ENCODE peak calls at places on chromosomes 16 and 17, in nine cellular contexts. One of them, this sample, is unnamed.

GRCh38 chr17:76145231-76146052 is 4.4 kb upstream of the FOXJ1 start:
- DNase-seq in progenitor cell of endocrine pancreas: no peak
- DNase-seq in fibroblast of pulmonary artery: no peak
- DNase-seq in heart right ventricle: no peak
- DNase-seq in epithelial cell of prostate: no peak
- DNase-seq in IMR-90: no peak
- DNase-seq in endothelial cell: no peak
- DNase-seq in Right ventricle myocardium superior: no peak
- DNase-seq in stimulated activated CD8-positive, alpha-beta memory T cell treated with anti-CD3 and anti-CD28 coated beads, Interleukin-15, amount 100 ng/mL, for 4 hours: peak
- DNase-seq in this sample: no peak

GRCh38 chr17:20999841-21000532 is 42.8 kb downstream of the USP22 start:
- DNase-seq in progenitor cell of endocrine pancreas: no peak
- DNase-seq in fibroblast of pulmonary artery: no peak
- DNase-seq in heart right ventricle: no peak
- DNase-seq in epithelial cell of prostate: no peak
- DNase-seq in IMR-90: no peak
- DNase-seq in endothelial cell: no peak
- DNase-seq in Right ventricle myocardium superior: no peak
- DNase-seq in stimulated activated CD8-positive, alpha-beta memory T cell treated with anti-CD3 and anti-CD28 coated beads, Interleukin-15, amount 100 ng/mL, for 4 hours: no peak
- DNase-seq in this sample: no peak

GRCh38 chr17:69857412-69857835 is 217.6 kb upstream of the KCNJ16 start:
- DNase-seq in progenitor cell of endocrine pancreas: no peak
- DNase-seq in fibroblast of pulmonary artery: peak
- DNase-seq in heart right ventricle: no peak
- DNase-seq in epithelial cell of prostate: peak
- DNase-seq in IMR-90: peak
- DNase-seq in endothelial cell: no peak
- DNase-seq in Right ventricle myocardium superior: no peak
- DNase-seq in stimulated activated CD8-positive, alpha-beta memory T cell treated with anti-CD3 and anti-CD28 coated beads, Interleukin-15, amount 100 ng/mL, for 4 hours: no peak
- DNase-seq in this sample: peak

GRCh38 chr16:14658063-14658462 is 25.3 kb downstream of the BFAR start:
- DNase-seq in progenitor cell of endocrine pancreas: no peak
- DNase-seq in fibroblast of pulmonary artery: peak
- DNase-seq in heart right ventricle: no peak
- DNase-seq in epithelial cell of prostate: no peak
- DNase-seq in IMR-90: no peak
- DNase-seq in endothelial cell: no peak
- DNase-seq in Right ventricle myocardium superior: no peak
- DNase-seq in stimulated activated CD8-positive, alpha-beta memory T cell treated with anti-CD3 and anti-CD28 coated beads, Interleukin-15, amount 100 ng/mL, for 4 hours: no peak
- DNase-seq in this sample: no peak

GRCh38 chr17:64054304-64054703 is 33.9 kb upstream of the ICAM2 start:
- DNase-seq in progenitor cell of endocrine pancreas: no peak
- DNase-seq in fibroblast of pulmonary artery: no peak
- DNase-seq in heart right ventricle: no peak
- DNase-seq in epithelial cell of prostate: no peak
- DNase-seq in IMR-90: no peak
- DNase-seq in endothelial cell: no peak
- DNase-seq in Right ventricle myocardium superior: no peak
- DNase-seq in stimulated activated CD8-positive, alpha-beta memory T cell treated with anti-CD3 and anti-CD28 coated beads, Interleukin-15, amount 100 ng/mL, for 4 hours: no peak
- DNase-seq in this sample: no peak

GRCh38 chr17:55426851-55427586 is 5.4 kb upstream of the MMD start:
- DNase-seq in progenitor cell of endocrine pancreas: no peak
- DNase-seq in fibroblast of pulmonary artery: peak
- DNase-seq in heart right ventricle: no peak
- DNase-seq in epithelial cell of prostate: no peak
- DNase-seq in IMR-90: peak
- DNase-seq in endothelial cell: no peak
- DNase-seq in Right ventricle myocardium superior: no peak
- DNase-seq in stimulated activated CD8-positive, alpha-beta memory T cell treated with anti-CD3 and anti-CD28 coated beads, Interleukin-15, amount 100 ng/mL, for 4 hours: no peak
- DNase-seq in this sample: no peak

GRCh38 chr17:61412860-61413653 is 13.4 kb downstream of the TBX2 start:
- DNase-seq in progenitor cell of endocrine pancreas: no peak
- DNase-seq in fibroblast of pulmonary artery: no peak
- DNase-seq in heart right ventricle: peak
- DNase-seq in epithelial cell of prostate: no peak
- DNase-seq in IMR-90: no peak
- DNase-seq in endothelial cell: no peak
- DNase-seq in Right ventricle myocardium superior: peak
- DNase-seq in stimulated activated CD8-positive, alpha-beta memory T cell treated with anti-CD3 and anti-CD28 coated beads, Interleukin-15, amount 100 ng/mL, for 4 hours: no peak
- DNase-seq in this sample: no peak

GRCh38 chr17:47778184-47778635 is 43.4 kb downstream of the OSBPL7 start:
- DNase-seq in progenitor cell of endocrine pancreas: no peak
- DNase-seq in fibroblast of pulmonary artery: no peak
- DNase-seq in heart right ventricle: no peak
- DNase-seq in epithelial cell of prostate: no peak
- DNase-seq in IMR-90: no peak
- DNase-seq in endothelial cell: no peak
- DNase-seq in Right ventricle myocardium superior: no peak
- DNase-seq in stimulated activated CD8-positive, alpha-beta memory T cell treated with anti-CD3 and anti-CD28 coated beads, Interleukin-15, amount 100 ng/mL, for 4 hours: no peak
- DNase-seq in this sample: no peak

GRCh38 chr17:40303009-40303657 is 5.8 kb upstream of the RARA start:
- DNase-seq in progenitor cell of endocrine pancreas: no peak
- DNase-seq in fibroblast of pulmonary artery: peak
- DNase-seq in heart right ventricle: peak
- DNase-seq in epithelial cell of prostate: no peak
- DNase-seq in IMR-90: peak
- DNase-seq in endothelial cell: peak
- DNase-seq in Right ventricle myocardium superior: no peak
- DNase-seq in stimulated activated CD8-positive, alpha-beta memory T cell treated with anti-CD3 and anti-CD28 coated beads, Interleukin-15, amount 100 ng/mL, for 4 hours: no peak
- DNase-seq in this sample: no peak

GRCh38 chr17:82440377-82440981 is 10.1 kb downstream of the CYBC1 start:
- DNase-seq in progenitor cell of endocrine pancreas: no peak
- DNase-seq in fibroblast of pulmonary artery: no peak
- DNase-seq in heart right ventricle: no peak
- DNase-seq in epithelial cell of prostate: no peak
- DNase-seq in IMR-90: no peak
- DNase-seq in endothelial cell: no peak
- DNase-seq in Right ventricle myocardium superior: no peak
- DNase-seq in stimulated activated CD8-positive, alpha-beta memory T cell treated with anti-CD3 and anti-CD28 coated beads, Interleukin-15, amount 100 ng/mL, for 4 hours: no peak
- DNase-seq in this sample: no peak

GRCh38 chr17:8223356-8224063 is 13.1 kb upstream of the AURKB start:
- DNase-seq in progenitor cell of endocrine pancreas: peak
- DNase-seq in fibroblast of pulmonary artery: peak
- DNase-seq in heart right ventricle: peak
- DNase-seq in epithelial cell of prostate: no peak
- DNase-seq in IMR-90: peak
- DNase-seq in endothelial cell: peak
- DNase-seq in Right ventricle myocardium superior: peak
- DNase-seq in stimulated activated CD8-positive, alpha-beta memory T cell treated with anti-CD3 and anti-CD28 coated beads, Interleukin-15, amount 100 ng/mL, for 4 hours: no peak
- DNase-seq in this sample: no peak

GRCh38 chr16:2471653-2472487 is 773 bp downstream of the NTN3 start:
- DNase-seq in progenitor cell of endocrine pancreas: no peak
- DNase-seq in fibroblast of pulmonary artery: no peak
- DNase-seq in heart right ventricle: no peak
- DNase-seq in epithelial cell of prostate: no peak
- DNase-seq in IMR-90: no peak
- DNase-seq in endothelial cell: no peak
- DNase-seq in Right ventricle myocardium superior: no peak
- DNase-seq in stimulated activated CD8-positive, alpha-beta memory T cell treated with anti-CD3 and anti-CD28 coated beads, Interleukin-15, amount 100 ng/mL, for 4 hours: no peak
- DNase-seq in this sample: no peak

GRCh38 chr17:76276461-76277299 is 11.5 kb downstream of the UBALD2 start:
- DNase-seq in progenitor cell of endocrine pancreas: no peak
- DNase-seq in fibroblast of pulmonary artery: no peak
- DNase-seq in heart right ventricle: no peak
- DNase-seq in epithelial cell of prostate: no peak
- DNase-seq in IMR-90: peak
- DNase-seq in endothelial cell: no peak
- DNase-seq in Right ventricle myocardium superior: no peak
- DNase-seq in stimulated activated CD8-positive, alpha-beta memory T cell treated with anti-CD3 and anti-CD28 coated beads, Interleukin-15, amount 100 ng/mL, for 4 hours: no peak
- DNase-seq in this sample: no peak

GRCh38 chr17:63764701-63765100 is 8.7 kb downstream of the CCDC47 start:
- DNase-seq in progenitor cell of endocrine pancreas: no peak
- DNase-seq in fibroblast of pulmonary artery: no peak
- DNase-seq in heart right ventricle: no peak
- DNase-seq in epithelial cell of prostate: no peak
- DNase-seq in IMR-90: no peak
- DNase-seq in endothelial cell: no peak
- DNase-seq in Right ventricle myocardium superior: no peak
- DNase-seq in stimulated activated CD8-positive, alpha-beta memory T cell treated with anti-CD3 and anti-CD28 coated beads, Interleukin-15, amount 100 ng/mL, for 4 hours: no peak
- DNase-seq in this sample: no peak

GRCh38 chr17:28379814-28380571 is 8.5 kb downstream of the SARM1 start:
- DNase-seq in progenitor cell of endocrine pancreas: no peak
- DNase-seq in fibroblast of pulmonary artery: peak
- DNase-seq in heart right ventricle: no peak
- DNase-seq in epithelial cell of prostate: peak
- DNase-seq in IMR-90: peak
- DNase-seq in endothelial cell: peak
- DNase-seq in Right ventricle myocardium superior: no peak
- DNase-seq in stimulated activated CD8-positive, alpha-beta memory T cell treated with anti-CD3 and anti-CD28 coated beads, Interleukin-15, amount 100 ng/mL, for 4 hours: no peak
- DNase-seq in this sample: no peak

GRCh38 chr17:8019161-8019560 is 16.7 kb downstream of the GUCY2D start:
- DNase-seq in progenitor cell of endocrine pancreas: no peak
- DNase-seq in fibroblast of pulmonary artery: no peak
- DNase-seq in heart right ventricle: no peak
- DNase-seq in epithelial cell of prostate: peak
- DNase-seq in IMR-90: no peak
- DNase-seq in endothelial cell: no peak
- DNase-seq in Right ventricle myocardium superior: no peak
- DNase-seq in stimulated activated CD8-positive, alpha-beta memory T cell treated with anti-CD3 and anti-CD28 coated beads, Interleukin-15, amount 100 ng/mL, for 4 hours: no peak
- DNase-seq in this sample: no peak

GRCh38 chr16:75931043-75931442 is 204.8 kb upstream of the CPHXL start:
- DNase-seq in progenitor cell of endocrine pancreas: no peak
- DNase-seq in fibroblast of pulmonary artery: no peak
- DNase-seq in heart right ventricle: no peak
- DNase-seq in epithelial cell of prostate: peak
- DNase-seq in IMR-90: peak
- DNase-seq in endothelial cell: no peak
- DNase-seq in Right ventricle myocardium superior: no peak
- DNase-seq in stimulated activated CD8-positive, alpha-beta memory T cell treated with anti-CD3 and anti-CD28 coated beads, Interleukin-15, amount 100 ng/mL, for 4 hours: no peak
- DNase-seq in this sample: peak

GRCh38 chr17:8788998-8789397 is 10.2 kb downstream of the MFSD6L start:
- DNase-seq in progenitor cell of endocrine pancreas: no peak
- DNase-seq in fibroblast of pulmonary artery: no peak
- DNase-seq in heart right ventricle: no peak
- DNase-seq in epithelial cell of prostate: no peak
- DNase-seq in IMR-90: no peak
- DNase-seq in endothelial cell: no peak
- DNase-seq in Right ventricle myocardium superior: no peak
- DNase-seq in stimulated activated CD8-positive, alpha-beta memory T cell treated with anti-CD3 and anti-CD28 coated beads, Interleukin-15, amount 100 ng/mL, for 4 hours: no peak
- DNase-seq in this sample: no peak

GRCh38 chr16:1043831-1044514 is 28.6 kb upstream of the SSTR5 start:
- DNase-seq in progenitor cell of endocrine pancreas: no peak
- DNase-seq in fibroblast of pulmonary artery: no peak
- DNase-seq in heart right ventricle: no peak
- DNase-seq in epithelial cell of prostate: no peak
- DNase-seq in IMR-90: no peak
- DNase-seq in endothelial cell: no peak
- DNase-seq in Right ventricle myocardium superior: no peak
- DNase-seq in stimulated activated CD8-positive, alpha-beta memory T cell treated with anti-CD3 and anti-CD28 coated beads, Interleukin-15, amount 100 ng/mL, for 4 hours: no peak
- DNase-seq in this sample: no peak

GRCh38 chr17:82063424-82064415 is 1.9 kb downstream of the DUS1L start:
- DNase-seq in progenitor cell of endocrine pancreas: no peak
- DNase-seq in fibroblast of pulmonary artery: no peak
- DNase-seq in heart right ventricle: no peak
- DNase-seq in epithelial cell of prostate: no peak
- DNase-seq in IMR-90: no peak
- DNase-seq in endothelial cell: no peak
- DNase-seq in Right ventricle myocardium superior: no peak
- DNase-seq in stimulated activated CD8-positive, alpha-beta memory T cell treated with anti-CD3 and anti-CD28 coated beads, Interleukin-15, amount 100 ng/mL, for 4 hours: no peak
- DNase-seq in this sample: no peak

GRCh38 chr16:83066881-83067280 is 440.1 kb downstream of the CDH13 start:
- DNase-seq in progenitor cell of endocrine pancreas: no peak
- DNase-seq in fibroblast of pulmonary artery: no peak
- DNase-seq in heart right ventricle: no peak
- DNase-seq in epithelial cell of prostate: no peak
- DNase-seq in IMR-90: no peak
- DNase-seq in endothelial cell: no peak
- DNase-seq in Right ventricle myocardium superior: no peak
- DNase-seq in stimulated activated CD8-positive, alpha-beta memory T cell treated with anti-CD3 and anti-CD28 coated beads, Interleukin-15, amount 100 ng/mL, for 4 hours: no peak
- DNase-seq in this sample: no peak

GRCh38 chr17:80063815-80064585 is 27.6 kb downstream of the CCDC40 start:
- DNase-seq in progenitor cell of endocrine pancreas: no peak
- DNase-seq in fibroblast of pulmonary artery: peak
- DNase-seq in heart right ventricle: no peak
- DNase-seq in epithelial cell of prostate: no peak
- DNase-seq in IMR-90: peak
- DNase-seq in endothelial cell: no peak
- DNase-seq in Right ventricle myocardium superior: peak
- DNase-seq in stimulated activated CD8-positive, alpha-beta memory T cell treated with anti-CD3 and anti-CD28 coated beads, Interleukin-15, amount 100 ng/mL, for 4 hours: no peak
- DNase-seq in this sample: no peak

GRCh38 chr16:568401-569258 is 1.1 kb upstream of the PIGQ start:
- DNase-seq in progenitor cell of endocrine pancreas: no peak
- DNase-seq in fibroblast of pulmonary artery: no peak
- DNase-seq in heart right ventricle: no peak
- DNase-seq in epithelial cell of prostate: no peak
- DNase-seq in IMR-90: no peak
- DNase-seq in endothelial cell: no peak
- DNase-seq in Right ventricle myocardium superior: no peak
- DNase-seq in stimulated activated CD8-positive, alpha-beta memory T cell treated with anti-CD3 and anti-CD28 coated beads, Interleukin-15, amount 100 ng/mL, for 4 hours: no peak
- DNase-seq in this sample: no peak

GRCh38 chr17:77217566-77217965 is 76.8 kb downstream of the SEC14L1 start:
- DNase-seq in progenitor cell of endocrine pancreas: no peak
- DNase-seq in fibroblast of pulmonary artery: no peak
- DNase-seq in heart right ventricle: no peak
- DNase-seq in epithelial cell of prostate: no peak
- DNase-seq in IMR-90: no peak
- DNase-seq in endothelial cell: no peak
- DNase-seq in Right ventricle myocardium superior: peak
- DNase-seq in stimulated activated CD8-positive, alpha-beta memory T cell treated with anti-CD3 and anti-CD28 coated beads, Interleukin-15, amount 100 ng/mL, for 4 hours: no peak
- DNase-seq in this sample: no peak

GRCh38 chr17:48127371-48128051 is 19.9 kb downstream of the SNX11 start:
- DNase-seq in progenitor cell of endocrine pancreas: no peak
- DNase-seq in fibroblast of pulmonary artery: peak
- DNase-seq in heart right ventricle: no peak
- DNase-seq in epithelial cell of prostate: peak
- DNase-seq in IMR-90: no peak
- DNase-seq in endothelial cell: peak
- DNase-seq in Right ventricle myocardium superior: no peak
- DNase-seq in stimulated activated CD8-positive, alpha-beta memory T cell treated with anti-CD3 and anti-CD28 coated beads, Interleukin-15, amount 100 ng/mL, for 4 hours: no peak
- DNase-seq in this sample: peak

This sample was measured in HFF-Myc.